ENCODE peak calls at places on chromosome 13, in six cellular contexts. E is GM23338, A is neural progenitor cell, I is SK-N-SH, R is MM.1S, G is PC-3. O is an unnamed sample.

GRCh38 chr13:48074006-48074405 is 20.9 kb downstream of the MED4 start:
- DNase-seq in E (no peak), A (no peak), I (no peak), R (no peak), G (no peak), O (no peak)

GRCh38 chr13:76865109-76865508 is 21.1 kb downstream of the KCTD12 start:
- DNase-seq in E (peak; percentile 4), A (no peak), I (no peak), R (no peak), G (no peak), O (no peak)

GRCh38 chr13:104011505-104012270 is 945.5 kb upstream of the SLC10A2 start:
- DNase-seq in E (peak; percentile 13), A (peak; percentile 51), I (no peak), R (no peak), G (peak; percentile 7), O (no peak)

GRCh38 chr13:51556740-51557139 is 27.5 kb upstream of the WDFY2 start:
- DNase-seq in E (no peak), A (no peak), I (no peak), R (no peak), G (no peak), O (no peak)

GRCh38 chr13:73261739-73262216 is 203.0 kb downstream of the KLF5 start:
- DNase-seq in E (no peak), A (no peak), I (no peak), R (no peak), G (peak; percentile 48), O (peak; percentile 30)

GRCh38 chr13:24075137-24075975 is 85.2 kb upstream of the SPATA13 start:
- DNase-seq in E (no peak), A (no peak), I (no peak), R (no peak), G (peak; percentile 69), O (no peak)

GRCh38 chr13:26920614-26921355 is 160.2 kb upstream of the GPR12 start:
- DNase-seq in E (no peak), A (no peak), I (no peak), R (no peak), G (no peak), O (no peak)

GRCh38 chr13:73835138-73835721 is 299.0 kb downstream of the KLF12 start:
- DNase-seq in E (peak; percentile 73), A (peak; percentile 44), I (peak; percentile 33), R (peak; percentile 63), G (peak; percentile 67), O (peak; percentile 51)

GRCh38 chr13:66506031-66506777 is 723.9 kb downstream of the PCDH9 start:
- DNase-seq in E (no peak), A (no peak), I (no peak), R (no peak), G (no peak), O (no peak)

GRCh38 chr13:111552891-111553637 is 232.6 kb downstream of the TEX29 start:
- DNase-seq in E (no peak), A (no peak), I (no peak), R (no peak), G (no peak), O (no peak)

GRCh38 chr13:20411638-20412342 is 113.9 kb downstream of the CRYL1 start:
- DNase-seq in E (no peak), A (no peak), I (no peak), R (peak; percentile 26), G (no peak), O (no peak)

GRCh38 chr13:58960909-58961308 is 1202.8 kb downstream of the DIAPH3 start:
- DNase-seq in E (peak; percentile 45), A (peak; percentile 32), I (peak; percentile 25), R (no peak), G (peak; percentile 7), O (peak; percentile 23)

GRCh38 chr13:39862891-39863290 is 207.4 kb downstream of the COG6 start:
- DNase-seq in E (no peak), A (no peak), I (no peak), R (no peak), G (peak; percentile 18), O (no peak)

GRCh38 chr13:105159794-105160193 is 1375.7 kb downstream of the EFNB2 start:
- DNase-seq in E (no peak), A (no peak), I (no peak), R (peak; percentile 53), G (no peak), O (no peak)

GRCh38 chr13:49298903-49299605 is 51.3 kb downstream of the CDADC1 start:
- DNase-seq in E (no peak), A (no peak), I (no peak), R (no peak), G (no peak), O (no peak)

GRCh38 chr13:74889321-74889720 is 592.6 kb downstream of the TBC1D4 start:
- DNase-seq in E (no peak), A (no peak), I (no peak), R (no peak), G (peak; percentile 68), O (no peak)

GRCh38 chr13:112513761-112514160 is 74.2 kb downstream of the TUBGCP3 start:
- DNase-seq in E (no peak), A (no peak), I (no peak), R (no peak), G (no peak), O (no peak)

GRCh38 chr13:49693191-49693733 is 2.0 kb upstream of the EBPL start:
- DNase-seq in E (no peak), A (no peak), I (no peak), R (no peak), G (peak; percentile 76), O (no peak)

GRCh38 chr13:112042496-112042895 is 24.5 kb upstream of the SOX1 start:
- DNase-seq in E (peak; percentile 15), A (no peak), I (no peak), R (no peak), G (peak; percentile 31), O (no peak)

GRCh38 chr13:67369895-67370660 is 139.9 kb upstream of the PCDH9 start:
- DNase-seq in E (no peak), A (no peak), I (no peak), R (no peak), G (peak; percentile 13), O (peak; percentile 43)

GRCh38 chr13:95233026-95233635 is 68.1 kb downstream of the ABCC4 start:
- DNase-seq in E (no peak), A (no peak), I (peak; percentile 57), R (no peak), G (no peak), O (no peak)
- H3K4me1 ChIP-seq in E (peaks cover 4% of the 10 kb centered on the region), A (no peaks in the 10 kb centered on the region), I (peaks cover 10% of the 10 kb centered on the region), R (peaks cover 2% of the 10 kb centered on the region), G (no peaks in the 10 kb centered on the region), O (no peaks in the 10 kb centered on the region)

GRCh38 chr13:82688400-82688999 is 1193.8 kb downstream of the SLITRK1 start:
- DNase-seq in E (no peak), A (no peak), I (no peak), R (peak; percentile 76), G (peak; percentile 10), O (no peak)
- TF ChIP-seq EZH2phosphoT487 in E (no peak), A (no peak), I (no peak), R (no peak), G (no peak), O (no peak)

DNA sequence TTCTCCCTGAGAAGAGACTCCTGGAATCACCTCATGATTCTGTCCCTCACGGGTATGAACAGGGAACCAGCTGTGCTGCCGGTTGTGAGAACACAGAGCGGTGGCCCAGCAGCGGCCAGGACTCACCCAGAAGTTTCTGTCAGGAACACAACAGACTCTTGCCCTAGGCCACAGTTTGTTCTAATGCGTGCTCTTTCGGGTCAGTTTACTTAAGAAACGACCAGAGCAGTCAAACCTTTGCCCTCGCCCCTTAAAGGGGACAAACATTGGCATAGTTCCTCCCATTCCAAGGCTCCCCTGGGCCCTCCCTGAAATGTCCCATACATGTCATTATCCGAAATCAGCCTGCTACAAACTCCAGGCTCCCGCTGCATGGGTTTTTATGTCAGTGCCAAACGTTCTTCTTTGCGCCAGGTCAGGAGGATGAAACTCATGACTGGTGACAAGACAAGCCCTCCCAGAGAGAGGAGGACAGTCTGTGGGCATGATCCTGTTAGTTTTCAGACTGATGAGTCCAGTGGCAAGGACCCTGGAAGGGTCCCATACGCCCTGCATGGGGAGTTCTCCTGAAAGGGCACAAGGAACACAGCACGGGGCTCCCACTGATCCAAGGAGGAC is 18.3 kb downstream of the ZIC5 start:
- DNase-seq in E (no peak), A (no peak), I (no peak), R (no peak), G (no peak), O (no peak)
- H3K27me3 ChIP-seq in E (peaks cover 52% of the 10 kb centered on the region), A (peaks cover 19% of the 10 kb centered on the region), I (peaks cover 100% of the 10 kb centered on the region), R (peaks cover 3% of the 10 kb centered on the region), G (peaks cover 77% of the 10 kb centered on the region), O (peaks cover 91% of the 10 kb centered on the region)

GRCh38 chr13:46077260-46077659 is 24.7 kb upstream of the ZC3H13 start:
- DNase-seq in E (no peak), A (no peak), I (no peak), R (no peak), G (no peak), O (no peak)

GRCh38 chr13:46071590-46072249 is 19.2 kb upstream of the ZC3H13 start:
- DNase-seq in E (peak; percentile 64), A (no peak), I (no peak), R (no peak), G (no peak), O (no peak)

GRCh38 chr13:46079770-46080169 is 25.1 kb downstream of the CPB2 start:
- DNase-seq in E (no peak), A (no peak), I (no peak), R (no peak), G (no peak), O (no peak)

GRCh38 chr13:46076827-46077226 is 24.3 kb upstream of the ZC3H13 start:
- DNase-seq in E (no peak), A (no peak), I (no peak), R (no peak), G (no peak), O (no peak)

DNA sequence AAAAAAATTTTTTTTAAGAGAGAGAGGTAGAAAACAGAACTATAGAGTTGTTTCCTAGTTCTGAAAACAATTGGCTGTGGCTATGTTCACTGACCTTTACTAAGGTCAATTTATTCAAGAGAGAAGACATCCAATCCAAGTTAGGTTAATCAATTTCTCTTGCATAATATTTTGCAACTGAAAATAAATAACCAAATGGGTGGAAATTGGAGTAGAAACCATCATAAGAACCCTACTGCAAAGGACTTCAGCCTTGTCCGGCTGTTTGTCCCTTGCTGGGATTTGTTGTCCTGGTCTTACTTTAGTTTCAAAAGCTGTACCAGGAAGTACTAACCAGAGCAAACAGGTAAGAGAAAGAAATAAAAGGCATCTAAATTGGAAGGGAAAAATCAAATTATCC is 23.3 kb upstream of the ZC3H13 start:
- DNase-seq in E (no peak), A (no peak), I (no peak), R (no peak), G (no peak), O (no peak)
- H3K4me1 ChIP-seq in E (no peaks in the 10 kb centered on the region), A (no peaks in the 10 kb centered on the region), I (no peaks in the 10 kb centered on the region), R (no peaks in the 10 kb centered on the region), G (no peaks in the 10 kb centered on the region), O (no peaks in the 10 kb centered on the region)

GRCh38 chr13:110509478-110509926 is 52.0 kb downstream of the RAB20 start:
- DNase-seq in E (no peak), A (no peak), I (peak; percentile 56), R (no peak), G (no peak), O (no peak)
- TF ChIP-seq EZH2phosphoT487 in E (no peak), A (no peak), I (no peak), R (no peak), G (no peak), O (no peak)

DNA sequence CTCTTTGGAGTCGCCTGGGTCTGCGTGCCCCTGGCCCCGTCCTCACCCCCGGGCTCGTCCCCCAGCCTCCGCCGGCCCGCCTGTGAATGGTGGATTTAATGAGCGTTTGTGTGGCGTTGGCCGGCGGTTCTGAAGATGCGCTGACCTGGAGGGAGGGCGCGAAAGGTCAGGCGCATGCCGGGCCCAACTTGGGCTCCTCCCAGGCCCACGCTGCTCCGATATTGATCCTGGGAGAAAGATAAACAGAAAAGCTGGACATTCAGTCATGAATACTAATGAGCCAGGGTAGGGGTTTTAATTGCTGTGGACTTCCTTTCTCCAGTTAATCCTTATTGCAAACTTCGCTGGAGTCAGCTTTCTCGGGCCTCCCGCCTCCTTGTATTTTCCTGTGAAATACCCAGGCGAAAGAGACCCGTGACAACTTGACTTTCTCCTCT is 10.2 kb downstream of the ZIC2 start:
- DNase-seq in E (peak; percentile 69), A (peak; percentile 83), I (no peak), R (no peak), G (no peak), O (no peak)
- H3K27me3 ChIP-seq in E (peaks cover 99% of the 10 kb centered on the region), A (peaks cover 95% of the 10 kb centered on the region), I (peaks cover 99% of the 10 kb centered on the region), R (peaks cover 9% of the 10 kb centered on the region), G (peaks cover 67% of the 10 kb centered on the region), O (peaks cover 100% of the 10 kb centered on the region)

O was measured in hepatocyte.